ENCODE peak calls at places on chromosomes 2 and 18, in seven cellular contexts. S is NCI-H774; Y is MCF 10A; J is GM23338; U is activated effector memory CD4-positive, alpha-beta T cell treated with anti-CD3 and anti-CD28 coated beads, Interleukin-2, amount 50 U/mL, for 16 hours; Z is CD4-positive, CD25-positive, alpha-beta regulatory T cell; Q is Peyer's patch. O is an unnamed sample.

GRCh38 chr2:109242654-109243331 is 113.8 kb downstream of the SH3RF3 start:
- DNase-seq in S (no peak), Y (peak; percentile 97), J (no peak), U (no peak), Z (no peak), Q (no peak), O (peak; percentile 83)

GRCh38 chr2:167859676-167860075 is 387.7 kb downstream of the STK39 start:
- DNase-seq in S (no peak), Y (no peak), J (no peak), U (no peak), Z (no peak), Q (no peak), O (no peak)

GRCh38 chr2:212539145-212539880 is 711 bp upstream of the ERBB4 start:
- DNase-seq in S (peak; percentile 77), Y (peak; percentile 36), J (peak; percentile 93), U (no peak), Z (no peak), Q (no peak), O (no peak)

GRCh38 chr18:45837283-45838070 is 12.0 kb downstream of the SIGLEC15 start:
- DNase-seq in S (peak; percentile 73), Y (no peak), J (peak; percentile 89), U (peak; percentile 73), Z (peak; percentile 29), Q (no peak), O (no peak)

GRCh38 chr18:49061906-49062831 is 111.4 kb upstream of the SMAD7 start:
- DNase-seq in S (no peak), Y (no peak), J (no peak), U (no peak), Z (no peak), Q (no peak), O (no peak)

GRCh38 chr2:149313512-149313972 is 16.8 kb upstream of the LYPD6 start:
- DNase-seq in S (peak; percentile 83), Y (peak; percentile 76), J (peak; percentile 92), U (no peak), Z (no peak), Q (no peak), O (no peak)

GRCh38 chr2:136225950-136226835 is 108.2 kb upstream of the CXCR4 start:
- DNase-seq in S (no peak), Y (no peak), J (peak; percentile 23), U (no peak), Z (peak; percentile 13), Q (peak; percentile 87), O (no peak)

GRCh38 chr2:80154231-80154915 is 150.2 kb downstream of the LRRTM1 start:
- DNase-seq in S (no peak), Y (no peak), J (no peak), U (no peak), Z (no peak), Q (no peak), O (no peak)

GRCh38 chr2:85852979-85853498 is 35.8 kb downstream of the ST3GAL5 start:
- DNase-seq in S (no peak), Y (no peak), J (no peak), U (peak; percentile 83), Z (peak; percentile 73), Q (peak; percentile 87), O (no peak)

GRCh38 chr18:46160050-46160798 is 56.0 kb downstream of the HAUS1 start:
- DNase-seq in S (no peak), Y (no peak), J (no peak), U (peak; percentile 12), Z (no peak), Q (no peak), O (no peak)

GRCh38 chr2:230877737-230878598 is 13.2 kb downstream of the ITM2C start:
- DNase-seq in S (no peak), Y (no peak), J (no peak), U (peak; percentile 59), Z (no peak), Q (peak; percentile 57), O (no peak)

GRCh38 chr18:76491436-76491800 is 3.6 kb downstream of the ZNF516 start:
- DNase-seq in S (peak; percentile 58), Y (peak; percentile 74), J (peak; percentile 77), U (peak; percentile 85), Z (peak; percentile 13), Q (peak; percentile 71), O (peak; percentile 3)

GRCh38 chr2:186947516-186947915 is 98.5 kb upstream of the ZSWIM2 start:
- DNase-seq in S (peak; percentile 4), Y (no peak), J (no peak), U (no peak), Z (no peak), Q (no peak), O (no peak)

GRCh38 chr2:9975805-9976447 is 24.4 kb downstream of the GRHL1 start:
- DNase-seq in S (peak; percentile 4), Y (peak; percentile 99), J (no peak), U (peak; percentile 68), Z (no peak), Q (no peak), O (peak; percentile 97)

O was measured in NCI-H226.